ENCODE peak calls at places on chromosomes 7 and 10, in nine cellular contexts. H is progenitor cell of endocrine pancreas, F is GM06990, N is endothelial cell, G is RWPE1, J is A549, W is NB4, R is neural progenitor cell, X is bronchial epithelial cell. C is an unnamed sample.

GRCh38 chr10:89389254-89389653 is 3.2 kb upstream of the IFIT1 start:
- DNase-seq in J (peak), F (no peak), H (no peak), N (no peak), G (peak), W (peak), R (peak), X (peak), C (peak)

GRCh38 chr10:128877936-128878335 is 589.1 kb upstream of the MGMT start:
- DNase-seq in J (no peak), R (no peak), W (no peak), N (no peak), F (no peak), H (no peak), X (no peak), G (no peak), C (no peak)

GRCh38 chr10:25933653-25934608 is at the start of gene MYO3A:
- DNase-seq in N (peak), X (no peak), W (no peak), J (no peak), F (peak), G (no peak), H (peak), R (peak), C (peak)

GRCh38 chr10:124701881-124702656 is 42.1 kb downstream of the FAM53B start:
- DNase-seq in F (no peak), R (no peak), W (no peak), G (no peak), J (no peak), H (no peak), X (no peak), N (no peak), C (no peak)

GRCh38 chr7:49089717-49090116 is 165.4 kb downstream of the CDC14C start:
- DNase-seq in F (no peak), X (no peak), W (no peak), H (no peak), J (no peak), N (no peak), R (peak), G (no peak), C (no peak)

GRCh38 chr7:13467111-13467547 is 522.3 kb downstream of the ETV1 start:
- DNase-seq in H (no peak), F (no peak), G (no peak), W (no peak), J (no peak), R (peak), X (no peak), N (no peak), C (no peak)

GRCh38 chr10:44647877-44648542 is 263.1 kb upstream of the CXCL12 start:
- DNase-seq in R (no peak), W (no peak), N (no peak), G (no peak), H (no peak), J (no peak), F (peak), X (peak), C (no peak)

GRCh38 chr10:131178956-131179355 is 132.6 kb downstream of the TCERG1L start:
- DNase-seq in W (no peak), N (no peak), F (no peak), R (no peak), X (no peak), J (no peak), G (no peak), H (peak), C (no peak)

GRCh38 chr7:131629203-131629871 is 72.9 kb upstream of the PODXL start:
- DNase-seq in N (no peak), R (no peak), G (peak), X (peak), J (peak), F (no peak), W (no peak), H (no peak), C (no peak)

GRCh38 chr10:25758041-25758457 is 176.0 kb upstream of the MYO3A start:
- DNase-seq in N (peak), R (peak), W (peak), J (peak), X (peak), G (no peak), H (no peak), F (no peak), C (peak)

GRCh38 chr10:111656066-111656465 is 527.5 kb downstream of the GPAM start:
- DNase-seq in H (no peak), J (no peak), G (no peak), N (no peak), R (no peak), X (no peak), W (no peak), F (no peak), C (no peak)

GRCh38 chr10:86230538-86231180 is 135.9 kb downstream of the GRID1 start:
- DNase-seq in J (no peak), N (no peak), W (no peak), X (no peak), H (no peak), F (no peak), R (no peak), G (no peak), C (no peak)

GRCh38 chr7:39624202-39624807 is 933 bp downstream of the RALA start:
- DNase-seq in H (no peak), W (peak), G (peak), J (peak), F (no peak), X (peak), N (no peak), R (peak), C (peak)

GRCh38 chr7:6705959-6706665 is 635 bp downstream of the ZNF12 start:
- DNase-seq in X (peak), H (peak), W (peak), N (peak), F (peak), G (peak), J (peak), R (peak), C (peak)

GRCh38 chr10:4043897-4044296 is 258.9 kb upstream of the KLF6 start:
- DNase-seq in H (no peak), X (no peak), G (no peak), N (no peak), F (no peak), W (no peak), J (no peak), R (no peak), C (no peak)

GRCh38 chr7:106717997-106718871 is 57.3 kb upstream of the CCDC71L start:
- DNase-seq in F (peak), R (no peak), X (peak), H (no peak), N (no peak), W (peak), G (peak), J (peak), C (peak)

GRCh38 chr10:606767-607544 is 82.5 kb downstream of the DIP2C start:
- DNase-seq in G (no peak), J (no peak), H (no peak), F (no peak), W (no peak), N (no peak), R (no peak), X (no peak), C (no peak)

GRCh38 chr7:103640031-103640779 is 194.2 kb upstream of the SLC26A5 start:
- DNase-seq in G (peak), R (no peak), H (no peak), F (no peak), N (no peak), J (no peak), X (peak), W (no peak), C (no peak)

GRCh38 chr10:124629842-124630241 is 114.3 kb downstream of the FAM53B start:
- DNase-seq in F (no peak), H (no peak), R (no peak), J (no peak), G (no peak), N (no peak), W (no peak), X (no peak), C (no peak)

GRCh38 chr7:97179454-97180104 is 62.1 kb downstream of the SDHAF3 start:
- DNase-seq in G (peak), F (peak), X (peak), J (peak), N (peak), H (peak), W (peak), R (peak), C (peak)

GRCh38 chr7:136292365-136292764 is 315.2 kb upstream of the MTPN start:
- DNase-seq in H (no peak), X (no peak), R (no peak), J (no peak), F (no peak), G (no peak), N (no peak), W (no peak), C (no peak)

GRCh38 chr7:136293841-136294391 is 316.8 kb upstream of the MTPN start:
- DNase-seq in G (no peak), F (no peak), W (no peak), N (no peak), X (no peak), R (no peak), H (no peak), J (no peak), C (no peak)

GRCh38 chr7:136293272-136293671 is 316.1 kb upstream of the MTPN start:
- DNase-seq in F (peak), W (no peak), H (no peak), G (no peak), R (no peak), X (no peak), J (no peak), N (no peak), C (no peak)

GRCh38 chr7:136294977-136295376 is 317.8 kb upstream of the MTPN start:
- DNase-seq in X (no peak), J (no peak), F (no peak), W (no peak), G (no peak), R (no peak), H (no peak), N (no peak), C (no peak)
- TF ChIP-seq CTCF in X (no peak), J (no peak), F (peak), W (no peak), G (no peak), R (peak), H (peak), N (no peak), C (no peak)

DNA sequence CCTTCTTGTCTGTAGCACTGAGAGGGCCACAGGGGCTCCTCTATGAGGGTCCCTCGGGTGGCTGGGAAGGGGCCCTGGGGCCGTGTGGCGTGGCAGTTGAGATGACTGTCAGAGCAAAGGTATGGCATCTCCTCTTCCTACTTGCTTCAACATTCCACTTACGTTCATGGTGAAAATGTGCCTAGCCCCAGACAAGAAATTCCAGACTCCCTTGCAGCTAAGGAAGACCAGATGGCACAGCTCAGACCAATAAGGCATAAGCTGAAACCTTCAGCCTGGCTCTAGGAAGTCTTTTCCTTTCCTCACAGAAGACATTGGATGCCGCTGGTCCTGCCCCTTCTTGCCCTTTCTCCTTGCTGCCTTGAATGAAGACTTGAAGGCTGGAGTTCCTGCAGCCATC is 57.4 kb downstream of the ZNF503 start:
- DNase-seq in H (no peak), N (no peak), G (no peak), X (no peak), R (no peak), F (no peak), W (no peak), J (no peak), C (no peak)
- TF ChIP-seq CTCF in H (no peak), N (no peak), G (no peak), X (no peak), R (no peak), F (no peak), W (no peak), J (no peak), C (no peak)

GRCh38 chr7:28748934-28749584 is 209.1 kb downstream of the TRIL start:
- DNase-seq in N (no peak), H (no peak), G (peak), W (peak), R (no peak), J (peak), X (peak), F (peak), C (peak)
- TF ChIP-seq CTCF in N (no peak), H (no peak), G (no peak), W (no peak), R (no peak), J (no peak), X (no peak), F (no peak), C (no peak)

DNA sequence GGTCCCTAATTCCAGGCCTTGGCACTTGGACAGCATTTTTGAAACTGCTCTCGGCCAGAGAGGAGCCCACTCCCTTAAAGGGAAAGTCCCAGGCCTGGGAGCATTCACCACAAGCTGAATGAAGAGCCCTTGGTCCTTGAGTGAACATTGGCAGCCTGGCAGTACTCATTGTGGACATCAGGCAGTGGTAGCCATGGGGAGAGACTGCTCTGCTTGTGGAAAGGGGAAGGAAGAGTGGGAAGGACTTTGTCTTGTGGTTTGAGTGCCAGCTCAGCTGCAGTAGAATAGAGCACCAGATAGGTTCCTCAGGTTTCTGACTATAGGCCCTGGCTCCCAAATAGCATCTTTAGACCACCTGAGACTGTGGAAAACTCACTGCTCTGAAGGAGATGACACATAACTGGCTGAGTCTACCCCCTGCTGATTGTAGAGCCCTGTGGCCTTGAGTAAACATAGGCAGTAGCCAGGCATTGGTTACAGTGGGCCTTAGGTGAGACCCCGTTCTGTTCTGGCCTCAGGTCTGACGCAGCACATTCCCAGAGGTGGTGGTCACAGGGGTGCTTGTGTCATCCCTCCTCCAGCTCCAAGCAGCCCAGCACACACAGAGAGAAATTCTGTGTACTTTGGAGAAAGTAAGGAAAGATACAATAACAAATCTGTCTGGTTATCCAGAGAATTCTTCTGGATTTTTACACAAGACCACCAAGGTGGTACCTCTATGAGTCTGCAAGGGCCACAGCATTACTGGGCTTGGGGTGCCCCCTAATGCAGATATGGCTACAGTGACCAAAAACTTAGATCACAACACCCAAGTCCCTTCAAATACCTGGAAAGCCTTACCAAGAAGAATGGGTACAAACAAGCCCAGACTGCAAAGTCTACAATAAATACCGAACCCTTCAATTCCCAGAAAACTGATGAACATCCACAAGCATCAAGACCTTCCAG is 153.8 kb downstream of the GNAI1 start:
- DNase-seq in H (no peak), G (no peak), W (no peak), N (peak), J (peak), R (no peak), X (no peak), F (no peak), C (no peak)
- TF ChIP-seq CTCF in H (peak), G (no peak), W (no peak), N (no peak), J (peak), R (peak), X (no peak), F (no peak), C (no peak)

DNA sequence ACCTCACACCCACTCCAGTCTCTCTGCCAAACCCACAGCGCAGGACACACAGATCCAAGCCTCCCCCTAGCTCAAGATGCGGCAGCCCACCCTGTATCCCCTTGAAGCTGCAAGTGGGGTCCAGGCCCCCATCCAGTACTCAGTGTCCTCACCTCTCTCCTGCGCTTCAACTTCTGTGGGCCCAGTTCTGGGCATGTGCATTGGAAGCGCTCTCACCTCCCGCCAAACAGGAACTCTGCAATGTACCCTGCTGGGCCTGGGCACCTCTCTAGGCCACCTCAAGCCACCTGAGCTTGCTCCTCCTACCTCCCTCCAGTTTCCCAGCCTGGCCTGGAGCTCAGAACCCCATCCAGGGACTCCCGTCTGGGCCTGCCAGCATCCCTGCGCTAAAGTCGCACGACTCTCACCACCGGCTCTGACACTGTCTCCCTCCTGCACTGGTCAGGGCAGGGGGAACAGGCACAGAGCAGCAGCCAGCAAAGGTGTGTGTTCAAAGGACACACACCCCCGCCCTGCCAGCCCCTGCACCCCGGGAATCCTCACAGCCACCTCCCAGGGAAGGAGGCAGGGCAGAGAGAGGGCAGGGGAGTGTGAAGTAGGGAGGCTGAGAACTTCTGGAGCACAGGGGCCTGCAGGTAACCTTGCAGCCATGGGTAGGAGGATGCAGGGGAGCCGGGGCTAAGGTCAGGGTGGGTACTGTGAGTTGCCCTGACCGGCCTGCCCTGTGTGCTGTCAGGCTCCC is 51.7 kb upstream of the MSMB start:
- DNase-seq in F (no peak), W (no peak), H (no peak), J (no peak), X (no peak), R (no peak), G (no peak), N (no peak), C (no peak)
- TF ChIP-seq CTCF in F (no peak), W (no peak), H (no peak), J (no peak), X (no peak), R (no peak), G (no peak), N (no peak), C (no peak)

GRCh38 chr10:18473424-18474110 is 177.8 kb downstream of the NSUN6 start:
- DNase-seq in W (no peak), N (no peak), F (no peak), G (no peak), R (no peak), X (no peak), H (no peak), J (no peak), C (no peak)

GRCh38 chr10:18469125-18469524 is 182.3 kb downstream of the NSUN6 start:
- DNase-seq in J (no peak), N (no peak), W (no peak), R (no peak), G (no peak), F (no peak), H (no peak), X (no peak), C (no peak)

GRCh38 chr10:18476283-18476682 is 175.1 kb downstream of the NSUN6 start:
- DNase-seq in H (no peak), J (no peak), F (no peak), N (no peak), R (no peak), G (no peak), X (no peak), W (no peak), C (no peak)

GRCh38 chr10:18474111-18474455 is 177.3 kb downstream of the NSUN6 start:
- DNase-seq in X (no peak), W (no peak), J (no peak), H (no peak), N (no peak), R (no peak), G (no peak), F (no peak), C (no peak)

DNA sequence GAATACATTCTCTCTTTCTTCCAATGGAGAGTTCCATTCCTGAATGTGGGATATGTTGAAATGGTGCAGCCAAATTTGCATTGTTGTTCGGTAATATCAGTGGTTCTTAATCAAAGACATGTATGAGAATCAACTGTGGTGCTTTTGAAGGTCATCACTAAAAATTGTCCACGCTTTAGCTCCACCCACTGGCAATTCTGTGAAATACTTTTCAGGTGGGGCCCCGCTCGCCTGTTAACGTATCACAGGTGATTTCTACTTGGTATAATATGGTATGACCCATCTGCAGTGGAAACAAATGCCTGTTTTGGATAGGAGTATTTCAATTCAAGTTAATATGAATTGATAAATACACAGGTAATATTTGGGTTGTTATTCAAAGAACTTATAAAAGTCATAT is 178.4 kb downstream of the NSUN6 start:
- DNase-seq in W (peak), X (no peak), J (peak), G (peak), H (no peak), F (no peak), N (no peak), R (no peak), C (peak)
- TF ChIP-seq CTCF in W (peak), X (no peak), J (no peak), G (no peak), H (peak), F (peak), N (no peak), R (peak), C (peak)